ENCODE peak calls at places on chromosome 11, in seven cellular contexts. One of them, this sample, is unnamed.
A peak's percentile ranks its signal among the peaks of the same experiment; 100 is the strongest.

GRCh38 chr11:68160100-68160695 is 39.0 kb upstream of the CHKA start:
- DNase-seq in stimulated activated naive CD8-positive, alpha-beta T cell treated with anti-CD3 and anti-CD28 coated beads, Interleukin-15, amount 100 ng/mL, for 72 hours: no peak
- DNase-seq in Ammon's horn: no peak
- DNase-seq in NCI-H226: no peak
- DNase-seq in GF-D8: no peak
- DNase-seq in transverse colon: no peak
- DNase-seq in AG04450: no peak
- DNase-seq in this sample: no peak

GRCh38 chr11:16956538-16957153 is 57.6 kb downstream of the PLEKHA7 start:
- DNase-seq in stimulated activated naive CD8-positive, alpha-beta T cell treated with anti-CD3 and anti-CD28 coated beads, Interleukin-15, amount 100 ng/mL, for 72 hours: no peak
- DNase-seq in Ammon's horn: no peak
- DNase-seq in NCI-H226: no peak
- DNase-seq in GF-D8: no peak
- DNase-seq in transverse colon: no peak
- DNase-seq in AG04450: no peak
- DNase-seq in this sample: no peak

GRCh38 chr11:19102521-19102900 is 14.5 kb upstream of the ZDHHC13 start:
- DNase-seq in stimulated activated naive CD8-positive, alpha-beta T cell treated with anti-CD3 and anti-CD28 coated beads, Interleukin-15, amount 100 ng/mL, for 72 hours: no peak
- DNase-seq in Ammon's horn: no peak
- DNase-seq in NCI-H226: no peak
- DNase-seq in GF-D8: no peak
- DNase-seq in transverse colon: peak; percentile 71
- DNase-seq in AG04450: no peak
- DNase-seq in this sample: no peak

GRCh38 chr11:14905104-14906033 is 13.3 kb upstream of the CYP2R1 start:
- DNase-seq in stimulated activated naive CD8-positive, alpha-beta T cell treated with anti-CD3 and anti-CD28 coated beads, Interleukin-15, amount 100 ng/mL, for 72 hours: peak; percentile 82
- DNase-seq in Ammon's horn: no peak
- DNase-seq in NCI-H226: no peak
- DNase-seq in GF-D8: no peak
- DNase-seq in transverse colon: peak; percentile 65
- DNase-seq in AG04450: no peak
- DNase-seq in this sample: peak; percentile 85

GRCh38 chr11:71238285-71238875 is 14.0 kb downstream of the SHANK2 start:
- DNase-seq in stimulated activated naive CD8-positive, alpha-beta T cell treated with anti-CD3 and anti-CD28 coated beads, Interleukin-15, amount 100 ng/mL, for 72 hours: no peak
- DNase-seq in Ammon's horn: no peak
- DNase-seq in NCI-H226: no peak
- DNase-seq in GF-D8: no peak
- DNase-seq in transverse colon: no peak
- DNase-seq in AG04450: no peak
- DNase-seq in this sample: no peak

GRCh38 chr11:107203656-107204055 is 185.4 kb upstream of the GUCY1A2 start:
- DNase-seq in stimulated activated naive CD8-positive, alpha-beta T cell treated with anti-CD3 and anti-CD28 coated beads, Interleukin-15, amount 100 ng/mL, for 72 hours: no peak
- DNase-seq in Ammon's horn: no peak
- DNase-seq in NCI-H226: no peak
- DNase-seq in GF-D8: no peak
- DNase-seq in transverse colon: no peak
- DNase-seq in AG04450: no peak
- DNase-seq in this sample: no peak

GRCh38 chr11:69196322-69197169 is 40.8 kb downstream of the SMIM38 start:
- DNase-seq in stimulated activated naive CD8-positive, alpha-beta T cell treated with anti-CD3 and anti-CD28 coated beads, Interleukin-15, amount 100 ng/mL, for 72 hours: no peak
- DNase-seq in Ammon's horn: no peak
- DNase-seq in NCI-H226: no peak
- DNase-seq in GF-D8: no peak
- DNase-seq in transverse colon: no peak
- DNase-seq in AG04450: no peak
- DNase-seq in this sample: no peak

GRCh38 chr11:69385832-69386415 is 92.0 kb downstream of the MYEOV start:
- DNase-seq in stimulated activated naive CD8-positive, alpha-beta T cell treated with anti-CD3 and anti-CD28 coated beads, Interleukin-15, amount 100 ng/mL, for 72 hours: no peak
- DNase-seq in Ammon's horn: no peak
- DNase-seq in NCI-H226: no peak
- DNase-seq in GF-D8: no peak
- DNase-seq in transverse colon: peak; percentile 0
- DNase-seq in AG04450: no peak
- DNase-seq in this sample: no peak

GRCh38 chr11:134531331-134532135 is 119.5 kb upstream of the B3GAT1 start:
- DNase-seq in stimulated activated naive CD8-positive, alpha-beta T cell treated with anti-CD3 and anti-CD28 coated beads, Interleukin-15, amount 100 ng/mL, for 72 hours: no peak
- DNase-seq in Ammon's horn: no peak
- DNase-seq in NCI-H226: no peak
- DNase-seq in GF-D8: no peak
- DNase-seq in transverse colon: no peak
- DNase-seq in AG04450: no peak
- DNase-seq in this sample: no peak

GRCh38 chr11:14578551-14578956 is 58.4 kb upstream of the PSMA1 start:
- DNase-seq in stimulated activated naive CD8-positive, alpha-beta T cell treated with anti-CD3 and anti-CD28 coated beads, Interleukin-15, amount 100 ng/mL, for 72 hours: peak; percentile 61
- DNase-seq in Ammon's horn: peak; percentile 64
- DNase-seq in NCI-H226: peak; percentile 19
- DNase-seq in GF-D8: peak; percentile 84
- DNase-seq in transverse colon: peak; percentile 43
- DNase-seq in AG04450: no peak
- DNase-seq in this sample: no peak

GRCh38 chr11:67295846-67296245 is 6.7 kb downstream of the ANKRD13D start:
- DNase-seq in stimulated activated naive CD8-positive, alpha-beta T cell treated with anti-CD3 and anti-CD28 coated beads, Interleukin-15, amount 100 ng/mL, for 72 hours: no peak
- DNase-seq in Ammon's horn: no peak
- DNase-seq in NCI-H226: no peak
- DNase-seq in GF-D8: no peak
- DNase-seq in transverse colon: no peak
- DNase-seq in AG04450: no peak
- DNase-seq in this sample: no peak

GRCh38 chr11:25910090-25910489 is 421.8 kb upstream of the ANO3 start:
- DNase-seq in stimulated activated naive CD8-positive, alpha-beta T cell treated with anti-CD3 and anti-CD28 coated beads, Interleukin-15, amount 100 ng/mL, for 72 hours: no peak
- DNase-seq in Ammon's horn: no peak
- DNase-seq in NCI-H226: no peak
- DNase-seq in GF-D8: no peak
- DNase-seq in transverse colon: no peak
- DNase-seq in AG04450: no peak
- DNase-seq in this sample: no peak

GRCh38 chr11:57982763-57983162 is 40.9 kb upstream of the OR9Q1 start:
- DNase-seq in stimulated activated naive CD8-positive, alpha-beta T cell treated with anti-CD3 and anti-CD28 coated beads, Interleukin-15, amount 100 ng/mL, for 72 hours: no peak
- DNase-seq in Ammon's horn: no peak
- DNase-seq in NCI-H226: no peak
- DNase-seq in GF-D8: no peak
- DNase-seq in transverse colon: no peak
- DNase-seq in AG04450: no peak
- DNase-seq in this sample: no peak

GRCh38 chr11:57641011-57641410 is 8.7 kb downstream of the YPEL4 start:
- DNase-seq in stimulated activated naive CD8-positive, alpha-beta T cell treated with anti-CD3 and anti-CD28 coated beads, Interleukin-15, amount 100 ng/mL, for 72 hours: no peak
- DNase-seq in Ammon's horn: peak; percentile 59
- DNase-seq in NCI-H226: no peak
- DNase-seq in GF-D8: no peak
- DNase-seq in transverse colon: no peak
- DNase-seq in AG04450: no peak
- DNase-seq in this sample: peak; percentile 54

GRCh38 chr11:75565221-75565814 is 3.3 kb downstream of the SERPINH1 start:
- DNase-seq in stimulated activated naive CD8-positive, alpha-beta T cell treated with anti-CD3 and anti-CD28 coated beads, Interleukin-15, amount 100 ng/mL, for 72 hours: no peak
- DNase-seq in Ammon's horn: no peak
- DNase-seq in NCI-H226: peak; percentile 22
- DNase-seq in GF-D8: no peak
- DNase-seq in transverse colon: peak; percentile 47
- DNase-seq in AG04450: no peak
- DNase-seq in this sample: no peak

GRCh38 chr11:9260182-9261146 is 4.7 kb downstream of the DENND5A start:
- DNase-seq in stimulated activated naive CD8-positive, alpha-beta T cell treated with anti-CD3 and anti-CD28 coated beads, Interleukin-15, amount 100 ng/mL, for 72 hours: no peak
- DNase-seq in Ammon's horn: no peak
- DNase-seq in NCI-H226: no peak
- DNase-seq in GF-D8: no peak
- DNase-seq in transverse colon: no peak
- DNase-seq in AG04450: no peak
- DNase-seq in this sample: no peak

GRCh38 chr11:134545521-134545920 is 133.5 kb upstream of the B3GAT1 start:
- DNase-seq in stimulated activated naive CD8-positive, alpha-beta T cell treated with anti-CD3 and anti-CD28 coated beads, Interleukin-15, amount 100 ng/mL, for 72 hours: no peak
- DNase-seq in Ammon's horn: no peak
- DNase-seq in NCI-H226: no peak
- DNase-seq in GF-D8: no peak
- DNase-seq in transverse colon: no peak
- DNase-seq in AG04450: no peak
- DNase-seq in this sample: no peak

GRCh38 chr11:32479291-32479690 is 44.0 kb upstream of the WT1 start:
- DNase-seq in stimulated activated naive CD8-positive, alpha-beta T cell treated with anti-CD3 and anti-CD28 coated beads, Interleukin-15, amount 100 ng/mL, for 72 hours: no peak
- DNase-seq in Ammon's horn: no peak
- DNase-seq in NCI-H226: no peak
- DNase-seq in GF-D8: no peak
- DNase-seq in transverse colon: no peak
- DNase-seq in AG04450: no peak
- DNase-seq in this sample: no peak

GRCh38 chr11:103170865-103171264 is 61.6 kb downstream of the DYNC2H1 start:
- DNase-seq in stimulated activated naive CD8-positive, alpha-beta T cell treated with anti-CD3 and anti-CD28 coated beads, Interleukin-15, amount 100 ng/mL, for 72 hours: no peak
- DNase-seq in Ammon's horn: no peak
- DNase-seq in NCI-H226: peak; percentile 41
- DNase-seq in GF-D8: no peak
- DNase-seq in transverse colon: no peak
- DNase-seq in AG04450: peak; percentile 3
- DNase-seq in this sample: no peak

GRCh38 chr11:121372671-121373429 is 79.3 kb upstream of the SORL1 start:
- DNase-seq in stimulated activated naive CD8-positive, alpha-beta T cell treated with anti-CD3 and anti-CD28 coated beads, Interleukin-15, amount 100 ng/mL, for 72 hours: no peak
- DNase-seq in Ammon's horn: no peak
- DNase-seq in NCI-H226: no peak
- DNase-seq in GF-D8: no peak
- DNase-seq in transverse colon: no peak
- DNase-seq in AG04450: no peak
- DNase-seq in this sample: no peak

GRCh38 chr11:17739945-17740338 is 5.4 kb downstream of the KCNC1 start:
- DNase-seq in stimulated activated naive CD8-positive, alpha-beta T cell treated with anti-CD3 and anti-CD28 coated beads, Interleukin-15, amount 100 ng/mL, for 72 hours: no peak
- DNase-seq in Ammon's horn: no peak
- DNase-seq in NCI-H226: no peak
- DNase-seq in GF-D8: no peak
- DNase-seq in transverse colon: no peak
- DNase-seq in AG04450: no peak
- DNase-seq in this sample: no peak

GRCh38 chr11:112881461-112881860 is 79.8 kb upstream of the NCAM1 start:
- DNase-seq in stimulated activated naive CD8-positive, alpha-beta T cell treated with anti-CD3 and anti-CD28 coated beads, Interleukin-15, amount 100 ng/mL, for 72 hours: no peak
- DNase-seq in Ammon's horn: peak; percentile 97
- DNase-seq in NCI-H226: no peak
- DNase-seq in GF-D8: no peak
- DNase-seq in transverse colon: peak; percentile 31
- DNase-seq in AG04450: no peak
- DNase-seq in this sample: peak; percentile 94

GRCh38 chr11:115430345-115430744 is 73.9 kb downstream of the CADM1 start:
- DNase-seq in stimulated activated naive CD8-positive, alpha-beta T cell treated with anti-CD3 and anti-CD28 coated beads, Interleukin-15, amount 100 ng/mL, for 72 hours: no peak
- DNase-seq in Ammon's horn: no peak
- DNase-seq in NCI-H226: no peak
- DNase-seq in GF-D8: no peak
- DNase-seq in transverse colon: no peak
- DNase-seq in AG04450: no peak
- DNase-seq in this sample: no peak

GRCh38 chr11:110428956-110429613 is 663 bp upstream of the FDX1 start:
- DNase-seq in stimulated activated naive CD8-positive, alpha-beta T cell treated with anti-CD3 and anti-CD28 coated beads, Interleukin-15, amount 100 ng/mL, for 72 hours: no peak
- DNase-seq in Ammon's horn: no peak
- DNase-seq in NCI-H226: no peak
- DNase-seq in GF-D8: no peak
- DNase-seq in transverse colon: no peak
- DNase-seq in AG04450: no peak
- DNase-seq in this sample: no peak

GRCh38 chr11:86571273-86571948 is 101.0 kb downstream of the ME3 start:
- DNase-seq in stimulated activated naive CD8-positive, alpha-beta T cell treated with anti-CD3 and anti-CD28 coated beads, Interleukin-15, amount 100 ng/mL, for 72 hours: no peak
- DNase-seq in Ammon's horn: no peak
- DNase-seq in NCI-H226: peak; percentile 25
- DNase-seq in GF-D8: no peak
- DNase-seq in transverse colon: peak; percentile 53
- DNase-seq in AG04450: no peak
- DNase-seq in this sample: no peak

This sample was measured in posterior cingulate gyrus.